ENCODE peak calls at places on chromosomes 1 and 21, in seven cellular contexts. X is stimulated activated CD4-positive, alpha-beta T cell treated with anti-CD3 and anti-CD28 coated beads, Interleukin-2, amount 100 ng/mL, for 48 hours; P is stimulated activated CD8-positive, alpha-beta memory T cell treated with anti-CD3 and anti-CD28 coated beads, Interleukin-12 subunit alpha, Interleukin-12 subunit beta, amount 100 ng/mL, for 1 hour; Q is right cardiac atrium; O is neural progenitor cell; W is T-helper 9 cell; V is heart right ventricle. Y is an unnamed sample.

GRCh38 chr1:11143907-11144306 is 44.2 kb upstream of the EXOSC10 start:
- DNase-seq in Q (no peak), O (no peak), V (peak; percentile 27), X (no peak), P (no peak), W (no peak), Y (no peak)

GRCh38 chr1:46719689-46720088 is 775 bp upstream of the EFCAB14 start:
- DNase-seq in X (no peak), Q (no peak), W (no peak), O (no peak), V (no peak), P (no peak), Y (no peak)

GRCh38 chr1:27719286-27720251 is 6.2 kb upstream of the FAM76A start:
- DNase-seq in P (no peak), O (no peak), V (no peak), Q (no peak), X (no peak), W (no peak), Y (no peak)

GRCh38 chr1:110433803-110434202 is 17.1 kb upstream of the PROK1 start:
- DNase-seq in V (peak; percentile 23), Q (peak; percentile 78), P (no peak), X (no peak), W (no peak), O (peak; percentile 74), Y (no peak)

GRCh38 chr1:161069731-161070270 is at the start of gene ARHGAP30:
- DNase-seq in Q (peak; percentile 85), P (peak; percentile 74), X (peak; percentile 66), O (no peak), W (peak; percentile 64), V (peak; percentile 59), Y (no peak)

GRCh38 chr1:150810958-150811676 is 3.1 kb upstream of the CTSK start:
- DNase-seq in O (no peak), P (no peak), W (no peak), Q (no peak), X (no peak), V (no peak), Y (no peak)

GRCh38 chr1:32180186-32181060 is 948 bp downstream of the TXLNA start:
- DNase-seq in O (peak; percentile 63), X (no peak), P (no peak), Q (peak; percentile 88), V (peak; percentile 44), W (no peak), Y (peak; percentile 72)

GRCh38 chr1:202998836-202999750 is 8.1 kb upstream of the TMEM183A start:
- DNase-seq in O (peak; percentile 72), Q (no peak), V (peak; percentile 44), X (peak; percentile 70), P (peak; percentile 54), W (peak; percentile 58), Y (peak; percentile 53)

GRCh38 chr21:20774737-20775136 is 223.5 kb upstream of the NCAM2 start:
- DNase-seq in Q (no peak), W (no peak), X (no peak), V (no peak), O (no peak), P (no peak), Y (no peak)

GRCh38 chr1:51976831-51977602 is 13.5 kb downstream of the RAB3B start:
- DNase-seq in V (no peak), X (no peak), Q (no peak), O (no peak), W (no peak), P (no peak), Y (no peak)

GRCh38 chr1:70090875-70091274 is 114.5 kb downstream of the LRRC40 start:
- DNase-seq in O (no peak), V (no peak), Q (no peak), X (no peak), P (no peak), W (no peak), Y (no peak)

GRCh38 chr1:41355356-41355755 is 5.9 kb upstream of the FOXO6 start:
- DNase-seq in Q (no peak), P (no peak), W (no peak), X (no peak), O (peak; percentile 1), V (no peak), Y (no peak)

GRCh38 chr21:15943009-15943666 is 213.4 kb downstream of the USP25 start:
- DNase-seq in V (no peak), P (no peak), Q (no peak), O (no peak), X (no peak), W (no peak), Y (no peak)